ENCODE peak calls at places on chromosomes 1 and 21, in six cellular contexts. J is hypothalamus; X is NCI-H1417; S is left cardiac atrium; C is HuH-7.5; L is effector memory CD8-positive, alpha-beta T cell. Z is an unnamed sample.

GRCh38 chr1:51569284-51570062 is 47.4 kb upstream of the OSBPL9 start:
- DNase-seq in J (no peak), X (no peak), S (no peak), C (no peak), L (no peak), Z (peak)

GRCh38 chr1:147337040-147337439 is 94.6 kb downstream of the CHD1L start:
- DNase-seq in J (no peak), X (no peak), S (no peak), C (no peak), L (no peak), Z (no peak)

GRCh38 chr1:64019818-64020217 is 183.6 kb upstream of the UBE2U start:
- DNase-seq in J (peak), X (no peak), S (no peak), C (no peak), L (no peak), Z (no peak)

GRCh38 chr1:244049142-244049968 is 1.7 kb upstream of the ZBTB18 start:
- DNase-seq in J (peak), X (peak), S (peak), C (peak), L (peak), Z (no peak)

GRCh38 chr1:63921357-63921756 is 147.5 kb downstream of the ROR1 start:
- DNase-seq in J (no peak), X (no peak), S (no peak), C (no peak), L (no peak), Z (no peak)

GRCh38 chr21:44010429-44010828 is 1.7 kb upstream of the TRAPPC10 start:
- DNase-seq in J (no peak), X (no peak), S (no peak), C (no peak), L (no peak), Z (no peak)

GRCh38 chr1:108590436-108590835 is 30.5 kb downstream of the EEIG2 start:
- DNase-seq in J (no peak), X (no peak), S (no peak), C (no peak), L (no peak), Z (no peak)

GRCh38 chr1:16984717-16985116 is 4.3 kb upstream of the MFAP2 start:
- DNase-seq in J (peak), X (no peak), S (peak), C (no peak), L (no peak), Z (no peak)

GRCh38 chr1:240417317-240417716 is 194.6 kb downstream of the GREM2 start:
- DNase-seq in J (no peak), X (no peak), S (no peak), C (no peak), L (no peak), Z (no peak)

GRCh38 chr21:41611966-41612606 is 104.1 kb upstream of the TMPRSS2 start:
- DNase-seq in J (no peak), X (peak), S (no peak), C (peak), L (no peak), Z (no peak)

GRCh38 chr1:47557086-47557866 is 119.4 kb downstream of the FOXD2 start:
- DNase-seq in J (no peak), X (no peak), S (no peak), C (no peak), L (no peak), Z (no peak)

GRCh38 chr1:22941257-22941656 is 31.4 kb downstream of the LACTBL1 start:
- DNase-seq in J (no peak), X (no peak), S (no peak), C (no peak), L (no peak), Z (no peak)

GRCh38 chr21:32372755-32373154 is 20.1 kb downstream of the URB1 start:
- DNase-seq in J (no peak), X (no peak), S (no peak), C (no peak), L (no peak), Z (no peak)

GRCh38 chr1:145847827-145848226 is 2.4 kb downstream of the NUDT17 start:
- DNase-seq in J (no peak), X (no peak), S (no peak), C (no peak), L (no peak), Z (no peak)

GRCh38 chr1:243507001-243507671 is 251.3 kb downstream of the SDCCAG8 start:
- DNase-seq in J (peak), X (peak), S (no peak), C (no peak), L (no peak), Z (no peak)

GRCh38 chr1:112698366-112699310 is 8.3 kb downstream of the RHOC start:
- DNase-seq in J (no peak), X (peak), S (peak), C (no peak), L (no peak), Z (no peak)

GRCh38 chr1:11858158-11858557 is 587 bp downstream of the NPPB start:
- DNase-seq in J (no peak), X (no peak), S (no peak), C (no peak), L (no peak), Z (no peak)

GRCh38 chr1:87121732-87122163 is 206.9 kb upstream of the LMO4 start:
- DNase-seq in J (no peak), X (no peak), S (no peak), C (no peak), L (no peak), Z (no peak)

GRCh38 chr1:221174598-221174997 is 295.4 kb downstream of the HLX start:
- DNase-seq in J (no peak), X (peak), S (peak), C (no peak), L (no peak), Z (no peak)

GRCh38 chr1:42173961-42174715 is 9.6 kb upstream of the GUCA2A start:
- DNase-seq in J (no peak), X (no peak), S (no peak), C (no peak), L (no peak), Z (no peak)

GRCh38 chr1:102726417-102726816 is 381.9 kb downstream of the COL11A1 start:
- DNase-seq in J (no peak), X (no peak), S (no peak), C (no peak), L (no peak), Z (no peak)

GRCh38 chr1:105138445-105138821 is 1388.7 kb downstream of the AMY1C start:
- DNase-seq in J (no peak), X (no peak), S (no peak), C (no peak), L (no peak), Z (no peak)

GRCh38 chr1:232140419-232141166 is 489.3 kb downstream of the SIPA1L2 start:
- DNase-seq in J (no peak), X (no peak), S (no peak), C (no peak), L (no peak), Z (no peak)

GRCh38 chr1:211345719-211346118 is 19.1 kb downstream of the TRAF5 start:
- DNase-seq in J (no peak), X (no peak), S (no peak), C (no peak), L (no peak), Z (no peak)

GRCh38 chr21:25396135-25396711 is 211.1 kb downstream of the MRPL39 start:
- DNase-seq in J (no peak), X (no peak), S (no peak), C (no peak), L (no peak), Z (no peak)

GRCh38 chr1:36199934-36200741 is 24.1 kb upstream of the THRAP3 start:
- DNase-seq in J (no peak), X (no peak), S (peak), C (no peak), L (no peak), Z (peak)

GRCh38 chr1:173212952-173213491 is 5.9 kb upstream of the TNFSF4 start:
- DNase-seq in J (no peak), X (no peak), S (no peak), C (no peak), L (no peak), Z (no peak)

GRCh38 chr1:181659348-181659957 is 176.1 kb downstream of the CACNA1E start:
- DNase-seq in J (no peak), X (no peak), S (no peak), C (peak), L (no peak), Z (no peak)

GRCh38 chr1:162349635-162350330 is 26.9 kb downstream of the SPATA46 start:
- DNase-seq in J (no peak), X (peak), S (no peak), C (no peak), L (no peak), Z (peak)

GRCh38 chr1:35334485-35334884 is 66.0 kb downstream of the ZMYM4 start:
- DNase-seq in J (no peak), X (no peak), S (no peak), C (no peak), L (no peak), Z (no peak)

GRCh38 chr1:203744008-203744972 is 20.7 kb upstream of the LAX1 start:
- DNase-seq in J (peak), X (no peak), S (peak), C (no peak), L (peak), Z (no peak)

GRCh38 chr1:52057245-52057644 is 1.1 kb downstream of the BTF3L4 start:
- DNase-seq in J (no peak), X (no peak), S (no peak), C (no peak), L (no peak), Z (no peak)

GRCh38 chr1:207817778-207818751 is 66.2 kb downstream of the CD46 start:
- DNase-seq in J (no peak), X (no peak), S (peak), C (no peak), L (no peak), Z (no peak)